ENCODE peak calls at places on chromosome 3, in seven cellular contexts. I is Panc1, B is BE2C, V is lung, K is HFF-Myc, M is AG04450, Q is left ventricle myocardium inferior. J is an unnamed sample.

GRCh38 chr3:14289590-14290453 is 111.2 kb downstream of the LSM3 start:
- DNase-seq in Q (no peak), I (peak), M (peak), V (no peak), K (peak), B (no peak), J (peak)

GRCh38 chr3:128784228-128784627 is 58.2 kb downstream of the RAB7A start:
- DNase-seq in I (no peak), V (no peak), M (no peak), B (peak), Q (peak), K (no peak), J (no peak)

GRCh38 chr3:67509471-67510075 is 144.8 kb downstream of the SUCLG2 start:
- DNase-seq in M (no peak), B (no peak), I (no peak), V (no peak), K (no peak), Q (no peak), J (no peak)

GRCh38 chr3:136752046-136752326 is 192 bp downstream of the STAG1 start:
- DNase-seq in Q (no peak), B (no peak), I (no peak), M (peak), K (no peak), V (no peak), J (no peak)

GRCh38 chr3:188006726-188007393 is 147.1 kb upstream of the LPP start:
- DNase-seq in M (no peak), B (peak), K (no peak), Q (no peak), I (no peak), V (no peak), J (peak)

GRCh38 chr3:146326875-146327543 is 76.1 kb upstream of the PLSCR4 start:
- DNase-seq in K (peak), M (peak), Q (no peak), B (no peak), V (no peak), I (peak), J (peak)

GRCh38 chr3:17432237-17432636 is 310.2 kb downstream of the TBC1D5 start:
- DNase-seq in V (no peak), B (no peak), I (no peak), K (no peak), M (no peak), Q (no peak), J (peak)

GRCh38 chr3:134543113-134543512 is 57.3 kb downstream of the CEP63 start:
- DNase-seq in I (no peak), K (no peak), V (no peak), M (no peak), B (no peak), Q (no peak), J (no peak)

GRCh38 chr3:195909294-195909644 is 918 bp upstream of the TNK2 start:
- DNase-seq in I (no peak), M (no peak), Q (no peak), K (no peak), B (peak), V (no peak), J (no peak)

GRCh38 chr3:195221015-195221853 is 49.7 kb downstream of the XXYLT1 start:
- DNase-seq in M (no peak), Q (no peak), B (peak), V (no peak), I (no peak), K (no peak), J (no peak)

GRCh38 chr3:33250712-33251111 is 26.5 kb upstream of the FBXL2 start:
- DNase-seq in M (no peak), V (no peak), I (no peak), K (no peak), Q (no peak), B (no peak), J (peak)

GRCh38 chr3:15538345-15538744 is 16.8 kb upstream of the COLQ start:
- DNase-seq in V (no peak), M (no peak), I (no peak), K (no peak), B (no peak), Q (no peak), J (no peak)

GRCh38 chr3:128323206-128324081 is 143.2 kb downstream of the DNAJB8 start:
- DNase-seq in I (no peak), V (no peak), Q (peak), M (no peak), B (no peak), K (no peak), J (no peak)

GRCh38 chr3:112007641-112008040 is 8.9 kb downstream of the TAGLN3 start:
- DNase-seq in K (no peak), I (no peak), V (no peak), M (no peak), B (no peak), Q (no peak), J (peak)

GRCh38 chr3:143119009-143119914 is at the start of gene CHST2:
- DNase-seq in V (peak), K (no peak), M (peak), B (peak), Q (peak), I (no peak), J (peak)

GRCh38 chr3:14915636-14916222 is 31.7 kb upstream of the NR2C2 start:
- DNase-seq in V (no peak), B (no peak), K (no peak), Q (no peak), I (no peak), M (no peak), J (peak)

GRCh38 chr3:118801899-118802298 is 232.7 kb downstream of the IGSF11 start:
- DNase-seq in M (no peak), V (no peak), I (no peak), K (no peak), Q (peak), B (no peak), J (no peak)

GRCh38 chr3:149343951-149344350 is 10.5 kb upstream of the TM4SF18 start:
- DNase-seq in K (no peak), I (no peak), Q (no peak), V (no peak), M (no peak), B (no peak), J (no peak)

GRCh38 chr3:80526153-80526552 is 758.4 kb upstream of the ROBO1 start:
- DNase-seq in M (no peak), I (no peak), V (no peak), B (no peak), K (no peak), Q (no peak), J (no peak)

GRCh38 chr3:120767106-120767505 is 24.6 kb downstream of the GTF2E1 start:
- DNase-seq in I (no peak), B (no peak), V (no peak), M (peak), Q (no peak), K (no peak), J (no peak)

GRCh38 chr3:50436063-50436674 is 67.3 kb downstream of the CACNA2D2 start:
- DNase-seq in K (no peak), V (peak), B (peak), Q (peak), I (peak), M (no peak), J (peak)

GRCh38 chr3:127457094-127457475 is 133.4 kb downstream of the TPRA1 start:
- DNase-seq in V (peak), M (no peak), B (no peak), I (no peak), K (no peak), Q (peak), J (peak)

GRCh38 chr3:37320276-37320675 is 145.9 kb upstream of the LRRFIP2 start:
- DNase-seq in Q (no peak), K (no peak), M (no peak), I (no peak), V (no peak), B (no peak), J (no peak)

GRCh38 chr3:143343944-143344343 is 224.4 kb downstream of the CHST2 start:
- DNase-seq in I (no peak), Q (no peak), B (no peak), V (no peak), K (no peak), M (no peak), J (no peak)

GRCh38 chr3:100047455-100048141 is 66.7 kb downstream of the FILIP1L start:
- DNase-seq in I (peak), M (peak), B (no peak), Q (no peak), V (no peak), K (peak), J (peak)

GRCh38 chr3:139827833-139828232 is 107.2 kb upstream of the CLSTN2 start:
- DNase-seq in Q (no peak), B (no peak), V (no peak), M (no peak), I (no peak), K (no peak), J (no peak)

GRCh38 chr3:20682573-20682972 is 496.6 kb upstream of the SGO1 start:
- DNase-seq in V (no peak), B (no peak), K (no peak), I (no peak), M (no peak), Q (no peak), J (peak)

GRCh38 chr3:39127296-39127906 is 19.9 kb downstream of the TTC21A start:
- DNase-seq in B (no peak), M (no peak), V (no peak), K (no peak), I (no peak), Q (no peak), J (no peak)

GRCh38 chr3:48672522-48672921 is 9.8 kb upstream of the CELSR3 start:
- DNase-seq in M (no peak), K (no peak), B (no peak), V (no peak), I (no peak), Q (no peak), J (no peak)

GRCh38 chr3:189270248-189270832 is 98.6 kb downstream of the TPRG1 start:
- DNase-seq in V (peak), B (peak), M (peak), K (peak), Q (peak), I (peak), J (peak)

GRCh38 chr3:104066658-104067057 is 1300.1 kb upstream of the ALCAM start:
- DNase-seq in M (no peak), Q (no peak), I (no peak), V (no peak), K (no peak), B (no peak), J (peak)

GRCh38 chr3:110027446-110027845 is 690.1 kb upstream of the DPPA4 start:
- DNase-seq in I (no peak), Q (no peak), K (no peak), B (no peak), V (no peak), M (peak), J (peak)

GRCh38 chr3:193016437-193016887 is 98.8 kb upstream of the MB21D2 start:
- DNase-seq in I (no peak), Q (peak), M (no peak), K (no peak), V (no peak), B (no peak), J (peak)

GRCh38 chr3:168386301-168386700 is 290.6 kb upstream of the GOLIM4 start:
- DNase-seq in M (no peak), V (no peak), B (no peak), I (no peak), K (no peak), Q (no peak), J (no peak)

GRCh38 chr3:44076221-44076829 is 165.4 kb upstream of the TOPAZ1 start:
- DNase-seq in M (no peak), Q (no peak), V (no peak), I (no peak), K (no peak), B (peak), J (peak)

GRCh38 chr3:141797819-141798405 is 34.7 kb downstream of the GRK7 start:
- DNase-seq in Q (no peak), B (no peak), M (no peak), K (no peak), V (no peak), I (no peak), J (no peak)

GRCh38 chr3:141797167-141797773 is 34.1 kb downstream of the GRK7 start:
- DNase-seq in M (no peak), K (no peak), B (no peak), Q (peak), I (no peak), V (peak), J (peak)

GRCh38 chr3:141796436-141797166 is 33.4 kb downstream of the GRK7 start:
- DNase-seq in B (no peak), I (no peak), V (no peak), M (no peak), K (no peak), Q (no peak), J (peak)

GRCh38 chr3:141795719-141796435 is 32.7 kb downstream of the GRK7 start:
- DNase-seq in K (no peak), M (no peak), V (peak), Q (peak), B (peak), I (no peak), J (peak)

GRCh38 chr3:141798455-141798854 is 35.2 kb downstream of the GRK7 start:
- DNase-seq in K (no peak), I (no peak), M (no peak), Q (peak), V (no peak), B (no peak), J (peak)
- H3K4me3 ChIP-seq in K (no peak), I (no peak), M (no peak), Q (no peak), V (no peak), B (no peak), J (no peak)

DNA sequence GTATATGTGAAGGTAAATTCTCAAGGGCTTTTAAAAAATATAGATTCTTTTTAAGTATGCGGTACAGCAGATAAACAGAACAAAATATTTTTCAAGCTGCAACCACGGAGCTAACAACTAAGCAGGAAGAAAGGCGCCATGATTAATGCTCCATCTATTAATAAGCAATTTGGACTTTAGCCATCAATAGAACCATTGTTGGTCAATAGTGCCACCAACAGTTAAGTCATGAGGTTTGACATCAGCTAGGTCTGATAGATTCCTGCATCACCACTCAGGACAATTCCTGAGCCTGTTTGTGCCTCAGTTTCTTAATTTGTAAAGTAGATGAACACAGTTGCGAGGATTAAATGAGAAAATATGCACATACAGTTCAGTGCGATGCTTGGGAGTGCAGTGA is 65.1 kb upstream of the FAM3D start:
- DNase-seq in K (no peak), V (no peak), Q (no peak), B (no peak), M (no peak), I (no peak), J (no peak)
- TF ChIP-seq CTCF in K (no peak), V (no peak), Q (no peak), B (no peak), M (no peak), I (no peak), J (no peak)

GRCh38 chr3:71690222-71690821 is 34.9 kb downstream of the EIF4E3 start:
- DNase-seq in I (no peak), Q (no peak), M (no peak), V (no peak), K (no peak), B (no peak), J (peak)
- H3K4me3 ChIP-seq in I (no peak), Q (no peak), M (peak), V (no peak), K (no peak), B (no peak), J (no peak)

GRCh38 chr3:1696654-1697275 is 401.9 kb upstream of the CNTN4 start:
- DNase-seq in V (no peak), I (no peak), Q (no peak), B (no peak), K (no peak), M (no peak), J (no peak)

GRCh38 chr3:1703169-1703568 is 395.5 kb upstream of the CNTN4 start:
- DNase-seq in K (no peak), V (no peak), B (no peak), Q (no peak), I (no peak), M (no peak), J (no peak)

GRCh38 chr3:1699361-1699920 is 399.2 kb upstream of the CNTN4 start:
- DNase-seq in I (no peak), V (no peak), Q (no peak), M (no peak), K (no peak), B (no peak), J (no peak)

DNA sequence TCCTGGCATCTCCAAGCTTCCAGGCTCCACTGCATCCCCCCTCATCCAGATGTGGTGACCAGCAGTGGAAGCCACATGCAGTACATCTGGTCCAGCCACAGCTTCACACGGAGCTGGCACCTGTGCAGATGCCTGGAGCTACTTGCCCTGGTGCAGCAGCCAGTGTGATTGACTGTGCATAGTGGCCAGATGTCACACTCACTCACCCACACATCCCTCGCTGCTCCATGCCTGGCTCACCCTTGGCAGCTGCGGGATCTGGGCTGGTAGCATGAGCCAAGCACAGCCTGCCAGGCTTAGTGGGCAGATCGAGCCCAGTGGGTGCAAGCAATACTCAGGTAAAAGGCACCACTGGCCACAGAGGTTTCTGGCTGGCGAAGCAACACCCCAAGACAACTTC is 398.0 kb upstream of the CNTN4 start:
- DNase-seq in I (no peak), M (no peak), K (no peak), B (no peak), Q (no peak), V (no peak), J (no peak)
- TF ChIP-seq CTCF in I (no peak), M (no peak), K (no peak), B (no peak), Q (no peak), V (no peak), J (no peak)

GRCh38 chr3:8768364-8769087 is 887 bp downstream of the OXTR start:
- DNase-seq in K (no peak), V (no peak), I (no peak), Q (no peak), B (no peak), M (no peak), J (no peak)
- H3K4me3 ChIP-seq in K (peak), V (no peak), I (peak), Q (peak), B (peak), M (peak), J (peak)

DNA sequence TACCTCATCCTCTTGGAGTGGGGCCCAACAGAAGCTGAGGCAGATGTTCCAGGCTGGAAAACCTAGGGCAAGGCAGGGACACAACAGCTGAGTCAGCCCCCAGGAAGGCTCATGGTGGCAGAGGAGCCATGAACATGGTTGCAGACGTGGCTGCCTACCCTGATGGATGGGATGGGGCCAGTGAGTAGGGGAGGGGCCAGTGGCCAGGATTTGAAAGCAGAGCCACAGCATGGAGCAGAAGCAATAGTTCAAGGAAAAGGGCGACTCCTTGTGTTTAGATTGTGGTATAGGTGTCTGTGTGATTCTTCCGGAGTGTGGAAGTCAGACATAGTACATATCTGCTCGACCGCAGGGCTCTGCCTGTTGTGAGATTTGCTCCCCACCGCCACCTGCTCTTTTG is 24.2 kb downstream of the PXYLP1 start:
- DNase-seq in V (no peak), I (no peak), B (peak), M (no peak), Q (no peak), K (no peak), J (peak)
- TF ChIP-seq CTCF in V (no peak), I (peak), B (peak), M (peak), Q (peak), K (peak), J (peak)

GRCh38 chr3:30520695-30521094 is 85.7 kb upstream of the TGFBR2 start:
- DNase-seq in Q (no peak), I (no peak), K (no peak), V (no peak), M (no peak), B (no peak), J (peak)

GRCh38 chr3:30521156-30521555 is 85.2 kb upstream of the TGFBR2 start:
- DNase-seq in K (no peak), I (no peak), Q (no peak), B (no peak), M (no peak), V (no peak), J (no peak)

GRCh38 chr3:30518872-30519271 is 87.5 kb upstream of the TGFBR2 start:
- DNase-seq in B (no peak), Q (no peak), K (no peak), I (no peak), M (no peak), V (no peak), J (peak)

GRCh38 chr3:30516238-30516637 is 90.2 kb upstream of the TGFBR2 start:
- DNase-seq in V (no peak), I (no peak), K (no peak), M (no peak), Q (no peak), B (no peak), J (peak)

DNA sequence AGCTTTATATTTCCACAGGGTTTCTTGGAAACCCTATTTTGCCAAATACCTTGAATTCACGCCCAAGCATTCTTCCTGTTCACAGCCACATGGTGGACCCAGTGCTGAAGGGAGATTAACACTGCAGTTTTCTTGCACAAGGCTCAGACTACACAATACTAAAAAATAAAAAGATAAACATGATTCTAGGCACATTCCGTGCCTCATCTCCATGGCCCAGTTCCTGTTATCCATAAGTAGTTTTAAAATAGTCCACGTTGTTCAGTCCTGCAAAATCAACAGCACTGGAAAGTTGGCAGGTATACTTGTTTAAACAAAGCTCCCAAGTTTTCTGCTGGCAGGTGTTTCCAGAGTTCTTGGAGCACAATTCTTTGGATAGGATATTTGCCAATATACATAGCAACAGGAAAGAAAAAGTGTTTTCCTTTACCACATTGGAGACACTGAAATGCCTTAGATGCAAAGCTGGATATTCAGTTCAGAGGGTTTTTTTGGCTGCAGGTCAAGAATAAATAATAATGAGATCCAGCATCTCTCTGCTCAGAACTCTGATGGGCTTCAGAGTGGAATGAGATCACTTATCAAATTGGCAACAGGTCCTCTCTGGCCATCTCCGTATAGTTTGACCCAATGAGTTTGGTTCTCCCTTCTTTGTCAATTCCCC is 88.1 kb upstream of the TGFBR2 start:
- DNase-seq in Q (peak), K (no peak), M (no peak), V (peak), B (no peak), I (no peak), J (peak)
- H3K4me3 ChIP-seq in Q (no peak), K (no peak), M (no peak), V (no peak), B (no peak), I (no peak), J (no peak)